ENCODE peak calls at places on chromosome 16, in five cellular contexts. One of them, this sample, is unnamed.

GRCh38 chr16:53457670-53458069 is 23.4 kb downstream of the RBL2 start:
- DNase-seq in effector memory CD4-positive, alpha-beta T cell: peak
- DNase-seq in fibroblast of lung: no peak
- DNase-seq in CD8-positive, alpha-beta memory T cell: peak
- DNase-seq in GM12865: peak
- DNase-seq in this sample: peak

GRCh38 chr16:86381491-86381890 is 128.8 kb upstream of the FOXF1 start:
- DNase-seq in effector memory CD4-positive, alpha-beta T cell: no peak
- DNase-seq in fibroblast of lung: peak
- DNase-seq in CD8-positive, alpha-beta memory T cell: no peak
- DNase-seq in GM12865: no peak
- DNase-seq in this sample: no peak

GRCh38 chr16:18983565-18984424 is at the start of gene TMC7:
- DNase-seq in effector memory CD4-positive, alpha-beta T cell: no peak
- DNase-seq in fibroblast of lung: peak
- DNase-seq in CD8-positive, alpha-beta memory T cell: no peak
- DNase-seq in GM12865: peak
- DNase-seq in this sample: peak

GRCh38 chr16:89000207-89000959 is 23.4 kb upstream of the CBFA2T3 start:
- DNase-seq in effector memory CD4-positive, alpha-beta T cell: no peak
- DNase-seq in fibroblast of lung: no peak
- DNase-seq in CD8-positive, alpha-beta memory T cell: no peak
- DNase-seq in GM12865: no peak
- DNase-seq in this sample: no peak

GRCh38 chr16:84484579-84485254 is 19.7 kb downstream of the MEAK7 start:
- DNase-seq in effector memory CD4-positive, alpha-beta T cell: no peak
- DNase-seq in fibroblast of lung: peak
- DNase-seq in CD8-positive, alpha-beta memory T cell: no peak
- DNase-seq in GM12865: peak
- DNase-seq in this sample: no peak

GRCh38 chr16:8996891-8997290 is 33.2 kb upstream of the USP7 start:
- DNase-seq in effector memory CD4-positive, alpha-beta T cell: no peak
- DNase-seq in fibroblast of lung: no peak
- DNase-seq in CD8-positive, alpha-beta memory T cell: no peak
- DNase-seq in GM12865: no peak
- DNase-seq in this sample: no peak

GRCh38 chr16:12062343-12063003 is 85.9 kb downstream of the SNX29 start:
- DNase-seq in effector memory CD4-positive, alpha-beta T cell: no peak
- DNase-seq in fibroblast of lung: peak
- DNase-seq in CD8-positive, alpha-beta memory T cell: no peak
- DNase-seq in GM12865: no peak
- DNase-seq in this sample: no peak

GRCh38 chr16:15648135-15648730 is 1.8 kb upstream of the NDE1 start:
- DNase-seq in effector memory CD4-positive, alpha-beta T cell: no peak
- DNase-seq in fibroblast of lung: peak
- DNase-seq in CD8-positive, alpha-beta memory T cell: no peak
- DNase-seq in GM12865: no peak
- DNase-seq in this sample: no peak

GRCh38 chr16:23476289-23476688 is 23.3 kb upstream of the COG7 start:
- DNase-seq in effector memory CD4-positive, alpha-beta T cell: no peak
- DNase-seq in fibroblast of lung: no peak
- DNase-seq in CD8-positive, alpha-beta memory T cell: no peak
- DNase-seq in GM12865: no peak
- DNase-seq in this sample: no peak

GRCh38 chr16:73047221-73047535 is 750 bp downstream of the ZFHX3 start:
- DNase-seq in effector memory CD4-positive, alpha-beta T cell: no peak
- DNase-seq in fibroblast of lung: peak
- DNase-seq in CD8-positive, alpha-beta memory T cell: no peak
- DNase-seq in GM12865: no peak
- DNase-seq in this sample: no peak

GRCh38 chr16:75266738-75267630 is 15.6 kb upstream of the BCAR1 start:
- DNase-seq in effector memory CD4-positive, alpha-beta T cell: no peak
- DNase-seq in fibroblast of lung: no peak
- DNase-seq in CD8-positive, alpha-beta memory T cell: no peak
- DNase-seq in GM12865: no peak
- DNase-seq in this sample: no peak

GRCh38 chr16:83470406-83470805 is 337.4 kb upstream of the HSBP1 start:
- DNase-seq in effector memory CD4-positive, alpha-beta T cell: no peak
- DNase-seq in fibroblast of lung: peak
- DNase-seq in CD8-positive, alpha-beta memory T cell: no peak
- DNase-seq in GM12865: no peak
- DNase-seq in this sample: no peak

GRCh38 chr16:50467943-50468748 is 80.0 kb upstream of the NKD1 start:
- DNase-seq in effector memory CD4-positive, alpha-beta T cell: no peak
- DNase-seq in fibroblast of lung: peak
- DNase-seq in CD8-positive, alpha-beta memory T cell: peak
- DNase-seq in GM12865: peak
- DNase-seq in this sample: peak

GRCh38 chr16:70470927-70471341 is 16.5 kb downstream of the FCSK start:
- DNase-seq in effector memory CD4-positive, alpha-beta T cell: no peak
- DNase-seq in fibroblast of lung: peak
- DNase-seq in CD8-positive, alpha-beta memory T cell: no peak
- DNase-seq in GM12865: no peak
- DNase-seq in this sample: no peak

GRCh38 chr16:67528222-67528869 is at the start of gene RIPOR1:
- DNase-seq in effector memory CD4-positive, alpha-beta T cell: peak
- DNase-seq in fibroblast of lung: no peak
- DNase-seq in CD8-positive, alpha-beta memory T cell: no peak
- DNase-seq in GM12865: no peak
- DNase-seq in this sample: no peak

GRCh38 chr16:75624921-75625334 is 1.8 kb upstream of the ADAT1 start:
- DNase-seq in effector memory CD4-positive, alpha-beta T cell: no peak
- DNase-seq in fibroblast of lung: peak
- DNase-seq in CD8-positive, alpha-beta memory T cell: no peak
- DNase-seq in GM12865: no peak
- DNase-seq in this sample: no peak

GRCh38 chr16:50581830-50582229 is 33.6 kb downstream of the NKD1 start:
- DNase-seq in effector memory CD4-positive, alpha-beta T cell: no peak
- DNase-seq in fibroblast of lung: no peak
- DNase-seq in CD8-positive, alpha-beta memory T cell: no peak
- DNase-seq in GM12865: no peak
- DNase-seq in this sample: no peak

GRCh38 chr16:15440852-15441251 is 6.5 kb downstream of the BMERB1 start:
- DNase-seq in effector memory CD4-positive, alpha-beta T cell: no peak
- DNase-seq in fibroblast of lung: peak
- DNase-seq in CD8-positive, alpha-beta memory T cell: no peak
- DNase-seq in GM12865: no peak
- DNase-seq in this sample: no peak

GRCh38 chr16:61555718-61556441 is 480.4 kb downstream of the CDH8 start:
- DNase-seq in effector memory CD4-positive, alpha-beta T cell: no peak
- DNase-seq in fibroblast of lung: no peak
- DNase-seq in CD8-positive, alpha-beta memory T cell: no peak
- DNase-seq in GM12865: no peak
- DNase-seq in this sample: no peak

GRCh38 chr16:715448-716249 is 731 bp downstream of the METRN start:
- DNase-seq in effector memory CD4-positive, alpha-beta T cell: no peak
- DNase-seq in fibroblast of lung: peak
- DNase-seq in CD8-positive, alpha-beta memory T cell: no peak
- DNase-seq in GM12865: no peak
- DNase-seq in this sample: no peak

GRCh38 chr16:9402293-9402865 is 310.9 kb downstream of the HAPSTR1 start:
- DNase-seq in effector memory CD4-positive, alpha-beta T cell: no peak
- DNase-seq in fibroblast of lung: no peak
- DNase-seq in CD8-positive, alpha-beta memory T cell: no peak
- DNase-seq in GM12865: no peak
- DNase-seq in this sample: no peak

GRCh38 chr16:10675861-10676260 is 18.9 kb downstream of the TEKT5 start:
- DNase-seq in effector memory CD4-positive, alpha-beta T cell: no peak
- DNase-seq in fibroblast of lung: no peak
- DNase-seq in CD8-positive, alpha-beta memory T cell: no peak
- DNase-seq in GM12865: no peak
- DNase-seq in this sample: no peak

GRCh38 chr16:58236231-58236690 is 38.4 kb upstream of the CSNK2A2 start:
- DNase-seq in effector memory CD4-positive, alpha-beta T cell: peak
- DNase-seq in fibroblast of lung: peak
- DNase-seq in CD8-positive, alpha-beta memory T cell: peak
- DNase-seq in GM12865: peak
- DNase-seq in this sample: peak

GRCh38 chr16:85718682-85719081 is 29.9 kb upstream of the GINS2 start:
- DNase-seq in effector memory CD4-positive, alpha-beta T cell: no peak
- DNase-seq in fibroblast of lung: no peak
- DNase-seq in CD8-positive, alpha-beta memory T cell: no peak
- DNase-seq in GM12865: peak
- DNase-seq in this sample: peak

GRCh38 chr16:53754938-53755910 is 51.3 kb downstream of the FTO start:
- DNase-seq in effector memory CD4-positive, alpha-beta T cell: no peak
- DNase-seq in fibroblast of lung: peak
- DNase-seq in CD8-positive, alpha-beta memory T cell: no peak
- DNase-seq in GM12865: no peak
- DNase-seq in this sample: no peak

GRCh38 chr16:59369523-59369922 is 635.4 kb upstream of the GOT2 start:
- DNase-seq in effector memory CD4-positive, alpha-beta T cell: no peak
- DNase-seq in fibroblast of lung: no peak
- DNase-seq in CD8-positive, alpha-beta memory T cell: no peak
- DNase-seq in GM12865: no peak
- DNase-seq in this sample: no peak

GRCh38 chr16:8733849-8734540 is 59.6 kb downstream of the ABAT start:
- DNase-seq in effector memory CD4-positive, alpha-beta T cell: no peak
- DNase-seq in fibroblast of lung: no peak
- DNase-seq in CD8-positive, alpha-beta memory T cell: no peak
- DNase-seq in GM12865: no peak
- DNase-seq in this sample: no peak

GRCh38 chr16:88060524-88061219 is 109.4 kb downstream of the BANP start:
- DNase-seq in effector memory CD4-positive, alpha-beta T cell: no peak
- DNase-seq in fibroblast of lung: no peak
- DNase-seq in CD8-positive, alpha-beta memory T cell: no peak
- DNase-seq in GM12865: no peak
- DNase-seq in this sample: no peak

GRCh38 chr16:59327894-59328293 is 593.8 kb upstream of the GOT2 start:
- DNase-seq in effector memory CD4-positive, alpha-beta T cell: no peak
- DNase-seq in fibroblast of lung: no peak
- DNase-seq in CD8-positive, alpha-beta memory T cell: no peak
- DNase-seq in GM12865: no peak
- DNase-seq in this sample: no peak

GRCh38 chr16:88380619-88381018 is 2.1 kb upstream of the ZNF469 start:
- DNase-seq in effector memory CD4-positive, alpha-beta T cell: no peak
- DNase-seq in fibroblast of lung: no peak
- DNase-seq in CD8-positive, alpha-beta memory T cell: no peak
- DNase-seq in GM12865: no peak
- DNase-seq in this sample: no peak

GRCh38 chr16:81524382-81524781 is 79.8 kb downstream of the CMIP start:
- DNase-seq in effector memory CD4-positive, alpha-beta T cell: peak
- DNase-seq in fibroblast of lung: peak
- DNase-seq in CD8-positive, alpha-beta memory T cell: no peak
- DNase-seq in GM12865: no peak
- DNase-seq in this sample: no peak

GRCh38 chr16:66930189-66930588 is 4.0 kb downstream of the CIAO2B start:
- DNase-seq in effector memory CD4-positive, alpha-beta T cell: no peak
- DNase-seq in fibroblast of lung: peak
- DNase-seq in CD8-positive, alpha-beta memory T cell: no peak
- DNase-seq in GM12865: no peak
- DNase-seq in this sample: no peak

GRCh38 chr16:30984669-30985400 is at the start of gene HSD3B7:
- DNase-seq in effector memory CD4-positive, alpha-beta T cell: peak
- DNase-seq in fibroblast of lung: peak
- DNase-seq in CD8-positive, alpha-beta memory T cell: peak
- DNase-seq in GM12865: peak
- DNase-seq in this sample: peak
- H3K4me3 ChIP-seq in effector memory CD4-positive, alpha-beta T cell: no peak
- H3K4me3 ChIP-seq in fibroblast of lung: peak
- H3K4me3 ChIP-seq in CD8-positive, alpha-beta memory T cell: no peak
- H3K4me3 ChIP-seq in GM12865: no peak
- H3K4me3 ChIP-seq in this sample: no peak

DNA sequence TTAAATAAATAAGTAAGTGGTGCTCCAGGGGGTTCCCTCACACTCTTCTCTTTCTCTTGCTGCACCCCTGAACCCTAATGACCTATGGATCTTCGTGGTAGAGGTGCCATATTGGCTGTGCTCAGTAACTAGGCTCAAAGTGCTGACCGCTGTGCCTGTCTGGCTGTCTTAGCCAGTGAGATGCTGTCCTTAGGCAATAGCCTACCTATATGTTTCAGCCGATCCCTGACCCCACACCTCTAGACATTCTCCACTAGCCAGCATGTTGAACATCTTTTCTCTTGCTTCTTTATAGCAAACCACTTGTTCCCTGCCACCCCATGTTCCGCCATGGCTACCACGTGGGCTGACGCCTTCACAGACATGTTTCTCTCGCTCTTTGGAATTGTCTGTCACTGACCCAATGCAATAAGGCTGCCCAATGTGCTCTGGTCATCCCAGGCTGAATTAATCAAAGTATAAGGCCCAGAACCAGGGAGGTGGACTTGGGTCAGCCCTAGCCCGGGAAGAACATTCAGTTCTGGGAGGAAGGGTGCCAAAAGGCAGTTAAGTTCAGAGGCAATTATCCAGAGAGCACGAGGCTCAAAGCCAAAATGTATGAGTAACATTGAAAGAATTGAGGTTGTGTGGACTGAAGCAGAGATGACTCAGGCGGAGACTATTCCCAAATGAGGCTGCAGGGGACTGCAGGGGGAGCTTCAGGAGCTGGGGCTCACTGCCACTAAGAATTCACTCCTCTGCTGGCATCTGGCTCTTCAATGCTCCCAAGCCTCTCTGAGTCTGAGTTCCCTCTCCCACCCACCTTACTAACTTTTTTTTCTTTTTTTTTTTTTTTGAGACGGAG is 28.7 kb upstream of the TNRC6A start:
- DNase-seq in effector memory CD4-positive, alpha-beta T cell: no peak
- DNase-seq in fibroblast of lung: peak
- DNase-seq in CD8-positive, alpha-beta memory T cell: no peak
- DNase-seq in GM12865: peak
- DNase-seq in this sample: no peak
- H3K4me3 ChIP-seq in effector memory CD4-positive, alpha-beta T cell: no peak
- H3K4me3 ChIP-seq in fibroblast of lung: no peak
- H3K4me3 ChIP-seq in CD8-positive, alpha-beta memory T cell: no peak
- H3K4me3 ChIP-seq in GM12865: no peak
- H3K4me3 ChIP-seq in this sample: no peak

GRCh38 chr16:56606688-56607618 is 1.4 kb upstream of the MT2A start:
- DNase-seq in effector memory CD4-positive, alpha-beta T cell: no peak
- DNase-seq in fibroblast of lung: peak
- DNase-seq in CD8-positive, alpha-beta memory T cell: peak
- DNase-seq in GM12865: no peak
- DNase-seq in this sample: no peak
- H3K4me3 ChIP-seq in effector memory CD4-positive, alpha-beta T cell: no peak
- H3K4me3 ChIP-seq in fibroblast of lung: peak
- H3K4me3 ChIP-seq in CD8-positive, alpha-beta memory T cell: no peak
- H3K4me3 ChIP-seq in GM12865: no peak
- H3K4me3 ChIP-seq in this sample: no peak

DNA sequence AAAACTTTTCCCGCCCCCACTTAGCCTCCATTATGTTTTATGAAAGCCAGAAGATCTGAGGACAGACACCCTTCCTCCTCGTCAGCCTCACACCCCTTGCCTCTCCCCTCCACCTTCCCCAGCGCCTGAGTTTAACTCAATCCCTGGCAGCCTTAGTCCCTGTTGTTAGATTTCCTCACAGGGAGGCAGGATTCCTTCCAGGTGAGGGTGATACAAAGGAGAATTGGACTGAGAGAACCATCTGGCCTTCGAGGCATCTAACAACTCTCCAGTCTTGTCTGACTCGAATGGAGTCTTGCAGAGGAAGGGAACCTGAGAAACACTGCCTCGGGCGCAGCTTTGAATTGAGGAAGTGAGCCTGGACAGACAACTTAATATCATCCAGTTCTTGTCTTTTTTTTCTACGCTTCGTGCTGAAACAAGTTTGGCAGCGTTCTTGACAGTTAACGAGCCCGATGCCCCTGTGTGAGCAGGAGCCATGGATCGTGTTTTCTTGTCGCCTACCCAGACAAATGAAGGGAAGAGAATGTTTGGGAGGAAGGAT is 1.3 kb upstream of the ZNF768 start:
- DNase-seq in effector memory CD4-positive, alpha-beta T cell: no peak
- DNase-seq in fibroblast of lung: no peak
- DNase-seq in CD8-positive, alpha-beta memory T cell: no peak
- DNase-seq in GM12865: peak
- DNase-seq in this sample: no peak
- H3K4me3 ChIP-seq in effector memory CD4-positive, alpha-beta T cell: peak
- H3K4me3 ChIP-seq in fibroblast of lung: no peak
- H3K4me3 ChIP-seq in CD8-positive, alpha-beta memory T cell: peak
- H3K4me3 ChIP-seq in GM12865: peak
- H3K4me3 ChIP-seq in this sample: peak

GRCh38 chr16:56109205-56109604 is 82.1 kb upstream of the GNAO1 start:
- DNase-seq in effector memory CD4-positive, alpha-beta T cell: no peak
- DNase-seq in fibroblast of lung: no peak
- DNase-seq in CD8-positive, alpha-beta memory T cell: no peak
- DNase-seq in GM12865: no peak
- DNase-seq in this sample: no peak
- H3K4me3 ChIP-seq in effector memory CD4-positive, alpha-beta T cell: no peak
- H3K4me3 ChIP-seq in fibroblast of lung: no peak
- H3K4me3 ChIP-seq in CD8-positive, alpha-beta memory T cell: no peak
- H3K4me3 ChIP-seq in GM12865: no peak
- H3K4me3 ChIP-seq in this sample: no peak

This sample was measured in GM06990.